ENCODE peak calls at places on chromosomes 11 and 22, in seven cellular contexts. A is fibroblast of lung, D is mammary epithelial cell, U is adrenal gland, X is spleen, W is tibial nerve, N is heart left ventricle. R is an unnamed sample.
A peak's percentile ranks its signal among the peaks of the same experiment; 100 is the strongest.

GRCh38 chr11:10409207-10409661 is 45.8 kb upstream of the AMPD3 start:
- DNase-seq in A (no peak), D (no peak), U (no peak), X (no peak), W (no peak), N (no peak), R (no peak)

GRCh38 chr11:78855146-78855545 is 280.5 kb upstream of the NARS2 start:
- DNase-seq in A (no peak), D (no peak), U (no peak), X (no peak), W (no peak), N (no peak), R (no peak)

GRCh38 chr11:76805206-76805913 is 22.2 kb downstream of the TSKU start:
- DNase-seq in A (peak; percentile 22), D (peak; percentile 37), U (no peak), X (peak; percentile 43), W (no peak), N (no peak), R (no peak)

GRCh38 chr22:45672564-45673481 is 1.2 kb downstream of the ATXN10 start:
- DNase-seq in A (no peak), D (no peak), U (no peak), X (no peak), W (no peak), N (no peak), R (peak; percentile 39)

GRCh38 chr22:42190274-42190673 is 59.7 kb upstream of the CYP2D6 start:
- DNase-seq in A (peak; percentile 30), D (no peak), U (peak; percentile 48), X (no peak), W (no peak), N (no peak), R (no peak)

GRCh38 chr11:95228081-95228859 is 2.7 kb downstream of the SESN3 start:
- DNase-seq in A (peak; percentile 35), D (peak; percentile 45), U (no peak), X (no peak), W (no peak), N (no peak), R (no peak)

GRCh38 chr11:8352852-8353505 is 89.3 kb upstream of the LMO1 start:
- DNase-seq in A (no peak), D (no peak), U (no peak), X (peak; percentile 58), W (no peak), N (peak; percentile 39), R (no peak)

GRCh38 chr11:69646493-69647201 is 5.7 kb downstream of the CCND1 start:
- DNase-seq in A (no peak), D (no peak), U (no peak), X (peak; percentile 67), W (no peak), N (peak; percentile 49), R (no peak)

GRCh38 chr22:29343313-29343805 is 27.9 kb upstream of the RASL10A start:
- DNase-seq in A (peak; percentile 81), D (no peak), U (no peak), X (no peak), W (no peak), N (peak; percentile 81), R (peak; percentile 57)

GRCh38 chr11:47233989-47234668 is 14.5 kb downstream of the ACP2 start:
- DNase-seq in A (peak; percentile 73), D (peak; percentile 52), U (peak; percentile 46), X (no peak), W (no peak), N (peak; percentile 24), R (peak; percentile 23)

GRCh38 chr11:45556851-45557707 is 108.3 kb downstream of the CHST1 start:
- DNase-seq in A (peak; percentile 1), D (peak; percentile 55), U (no peak), X (no peak), W (no peak), N (no peak), R (no peak)

GRCh38 chr11:45554230-45554967 is 111.0 kb downstream of the CHST1 start:
- DNase-seq in A (no peak), D (no peak), U (peak; percentile 23), X (no peak), W (no peak), N (no peak), R (no peak)

GRCh38 chr11:45553401-45553936 is 112.0 kb downstream of the CHST1 start:
- DNase-seq in A (no peak), D (no peak), U (no peak), X (no peak), W (no peak), N (no peak), R (no peak)

GRCh38 chr11:45551181-45551580 is 114.2 kb downstream of the CHST1 start:
- DNase-seq in A (no peak), D (no peak), U (no peak), X (no peak), W (no peak), N (no peak), R (no peak)
- H3K4me1 ChIP-seq in A (no peaks in the 10 kb centered on the region), D (no peaks in the 10 kb centered on the region), U (no peaks in the 10 kb centered on the region), X (no peaks in the 10 kb centered on the region), W (no peaks in the 10 kb centered on the region), N (no peaks in the 10 kb centered on the region), R (no peaks in the 10 kb centered on the region)

GRCh38 chr11:64854157-64854533 is 9.7 kb upstream of the CDC42BPG start:
- DNase-seq in A (no peak), D (no peak), U (no peak), X (peak; percentile 84), W (no peak), N (no peak), R (no peak)
- H3K4me1 ChIP-seq in A (peaks cover 47% of the 10 kb centered on the region), D (peaks cover 49% of the 10 kb centered on the region), U (peaks cover 46% of the 10 kb centered on the region), X (peaks cover 97% of the 10 kb centered on the region), W (no peaks in the 10 kb centered on the region), N (peaks cover 99% of the 10 kb centered on the region), R (peaks cover 62% of the 10 kb centered on the region)

DNA sequence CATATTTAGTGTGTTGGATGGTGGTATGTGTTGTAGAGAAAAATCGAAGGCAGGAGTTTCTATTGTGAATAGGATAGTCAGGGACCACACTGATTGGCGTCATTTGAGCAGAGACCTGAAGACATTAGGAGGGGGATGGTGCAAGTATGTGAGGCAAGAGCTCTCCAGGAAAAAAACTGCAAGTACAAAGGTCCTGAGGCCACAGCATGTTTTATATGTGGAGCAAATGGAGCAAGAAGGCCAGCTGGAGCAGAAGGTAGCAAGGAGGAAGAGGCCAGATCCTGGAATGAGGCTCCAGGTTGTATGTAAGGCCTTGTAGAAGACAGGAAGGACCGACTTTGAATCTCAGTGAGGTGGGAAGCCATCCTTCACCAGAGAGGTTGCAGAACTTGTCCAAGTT is 14.2 kb upstream of the MICALL1 start:
- DNase-seq in A (no peak), D (no peak), U (no peak), X (no peak), W (no peak), N (no peak), R (no peak)
- H3K4me1 ChIP-seq in A (peaks cover 10% of the 10 kb centered on the region), D (peaks cover 57% of the 10 kb centered on the region), U (peaks cover 7% of the 10 kb centered on the region), X (peaks cover 12% of the 10 kb centered on the region), W (no peaks in the 10 kb centered on the region), N (peaks cover 36% of the 10 kb centered on the region), R (no peaks in the 10 kb centered on the region)

DNA sequence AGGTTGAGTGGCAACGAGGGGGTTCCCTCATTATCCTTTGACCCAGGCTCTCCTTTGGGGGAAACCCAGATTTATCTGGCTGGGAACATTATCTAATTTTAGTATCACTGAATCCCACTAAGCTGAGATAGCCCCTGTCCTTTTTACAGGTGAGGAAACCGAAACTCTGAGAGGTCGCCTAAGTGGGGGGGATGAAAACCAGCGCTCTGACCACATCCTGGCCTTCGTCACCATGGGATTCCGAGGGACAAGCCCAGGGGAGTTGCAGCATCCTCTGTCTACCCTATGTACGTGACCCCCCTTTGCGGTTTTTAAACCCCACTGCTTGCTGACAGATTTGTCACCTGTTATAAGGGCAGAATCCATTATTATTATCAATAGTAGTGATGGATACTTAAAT is 61.0 kb downstream of the ISX start:
- DNase-seq in A (no peak), D (no peak), U (no peak), X (no peak), W (no peak), N (no peak), R (no peak)
- H3K4me1 ChIP-seq in A (no peaks in the 10 kb centered on the region), D (no peaks in the 10 kb centered on the region), U (no peaks in the 10 kb centered on the region), X (no peaks in the 10 kb centered on the region), W (no peaks in the 10 kb centered on the region), N (no peaks in the 10 kb centered on the region), R (no peaks in the 10 kb centered on the region)

DNA sequence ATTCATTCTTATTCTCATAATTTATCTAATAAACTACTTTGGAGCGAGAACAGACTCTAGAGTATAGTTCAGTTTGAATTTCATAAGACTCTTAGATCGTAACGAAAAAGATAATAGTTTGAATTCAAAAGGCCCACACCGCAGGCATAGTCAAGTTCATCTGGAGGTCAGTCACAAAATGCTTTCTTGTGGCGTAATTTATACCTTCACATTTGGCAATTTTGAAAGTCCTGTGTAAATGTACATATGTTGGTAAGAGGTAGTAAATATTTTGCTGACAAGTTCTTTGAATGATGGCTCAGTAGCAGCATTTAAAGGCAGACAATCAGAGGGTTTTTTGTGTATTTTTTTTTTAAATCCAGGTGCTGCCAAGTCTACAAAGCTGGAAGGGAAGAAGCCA is 88.1 kb downstream of the TEAD1 start:
- DNase-seq in A (no peak), D (no peak), U (no peak), X (no peak), W (no peak), N (no peak), R (no peak)
- H3K4me1 ChIP-seq in A (peaks cover 15% of the 10 kb centered on the region), D (peaks cover 22% of the 10 kb centered on the region), U (no peaks in the 10 kb centered on the region), X (no peaks in the 10 kb centered on the region), W (no peaks in the 10 kb centered on the region), N (peaks cover 61% of the 10 kb centered on the region), R (peaks cover 18% of the 10 kb centered on the region)